ENCODE peak calls at places on chromosomes 12 and 14, in seven cellular contexts. C is IMR-90; N is heart left ventricle; Z is CD8-positive, alpha-beta memory T cell; J is tibial artery; Q is psoas muscle; K is effector memory CD4-positive, alpha-beta T cell. G is an unnamed sample.

GRCh38 chr12:6866920-6867406 is 368 bp upstream of the TPI1 start:
- DNase-seq in K (no peak), Q (no peak), Z (no peak), C (no peak), J (peak; percentile 85), N (peak; percentile 63), G (peak; percentile 3)

GRCh38 chr12:12723681-12724420 is 6.7 kb downstream of the CDKN1B start:
- DNase-seq in Z (peak; percentile 47), C (peak; percentile 25), Q (peak; percentile 66), K (no peak), J (peak; percentile 75), N (peak; percentile 62), G (no peak)

GRCh38 chr14:70018713-70019201 is 139.5 kb downstream of the SMOC1 start:
- DNase-seq in Q (no peak), N (peak; percentile 41), C (peak; percentile 47), J (peak; percentile 80), K (no peak), Z (no peak), G (no peak)

GRCh38 chr14:50340945-50341344 is 28.8 kb downstream of the DMAC2L start:
- DNase-seq in Q (no peak), C (no peak), N (no peak), Z (no peak), K (no peak), J (no peak), G (no peak)

GRCh38 chr12:53235742-53236442 is 3.9 kb upstream of the RARG start:
- DNase-seq in J (no peak), K (no peak), Q (peak; percentile 17), C (no peak), N (no peak), Z (no peak), G (no peak)

GRCh38 chr12:121227294-121227693 is 17.4 kb downstream of the P2RX4 start:
- DNase-seq in K (no peak), C (no peak), N (no peak), Z (no peak), Q (no peak), J (no peak), G (no peak)

GRCh38 chr12:113932411-113933196 is 33.5 kb downstream of the RBM19 start:
- DNase-seq in Z (no peak), Q (peak; percentile 72), N (peak; percentile 31), C (peak; percentile 2), J (no peak), K (no peak), G (peak; percentile 7)

GRCh38 chr12:64673490-64674169 is 63.3 kb downstream of the RASSF3 start:
- DNase-seq in Q (no peak), Z (no peak), N (no peak), K (no peak), J (no peak), C (peak; percentile 19), G (no peak)

GRCh38 chr14:95056476-95056875 is 100.9 kb downstream of the DICER1 start:
- DNase-seq in N (no peak), K (no peak), C (no peak), Z (no peak), Q (no peak), J (peak; percentile 54), G (no peak)

GRCh38 chr14:64734990-64735389 is 30.8 kb downstream of the PLEKHG3 start:
- DNase-seq in C (no peak), Z (no peak), J (peak; percentile 54), K (no peak), N (no peak), Q (no peak), G (no peak)

GRCh38 chr14:91418387-91419043 is 895 bp upstream of the CCDC88C start:
- DNase-seq in N (peak; percentile 60), Z (peak; percentile 83), Q (peak; percentile 76), J (no peak), C (peak; percentile 17), K (peak; percentile 68), G (peak; percentile 49)

GRCh38 chr14:63852271-63852816 is 460 bp upstream of the SYNE2 start:
- DNase-seq in Q (no peak), J (no peak), Z (no peak), K (no peak), C (peak; percentile 20), N (no peak), G (no peak)

GRCh38 chr14:103243764-103244737 is 90.0 kb upstream of the EIF5 start:
- DNase-seq in Z (no peak), J (peak; percentile 6), K (no peak), Q (no peak), N (no peak), C (no peak), G (no peak)

GRCh38 chr12:91804533-91804932 is 341.1 kb downstream of the BTG1 start:
- DNase-seq in Q (no peak), N (no peak), K (no peak), C (peak; percentile 18), Z (no peak), J (no peak), G (peak; percentile 8)

GRCh38 chr12:1350934-1351240 is 243.5 kb downstream of the FBXL14 start:
- DNase-seq in Z (no peak), N (no peak), K (no peak), J (no peak), Q (no peak), C (no peak), G (no peak)
- H3K27ac ChIP-seq in Z (no peak overlapping the region), N (no peak overlapping the region), K (no peak overlapping the region), J (no peak overlapping the region), Q (peak overlapping the region; percentile 64), C (peak overlapping the region; percentile 31), G (peak overlapping the region; percentile 66)

GRCh38 chr12:98873823-98874222 is 228.7 kb downstream of the APAF1 start:
- DNase-seq in K (no peak), N (no peak), Z (no peak), Q (no peak), C (no peak), J (no peak), G (no peak)
- H3K27me3 ChIP-seq in K (no peaks in the 10 kb centered on the region), N (no peaks in the 10 kb centered on the region), Z (no peaks in the 10 kb centered on the region), Q (no peaks in the 10 kb centered on the region), C (peaks cover 2% of the 10 kb centered on the region), J (no peaks in the 10 kb centered on the region), G (no peaks in the 10 kb centered on the region)

GRCh38 chr12:27052742-27053141 is 29.6 kb downstream of the C12orf71 start:
- DNase-seq in Z (no peak), C (no peak), Q (no peak), J (no peak), N (no peak), K (no peak), G (no peak)

GRCh38 chr12:27048822-27049752 is 26.7 kb downstream of the MED21 start:
- DNase-seq in Z (no peak), Q (no peak), J (no peak), N (no peak), K (no peak), C (peak; percentile 91), G (peak; percentile 72)

GRCh38 chr12:27055966-27056365 is 26.4 kb downstream of the C12orf71 start:
- DNase-seq in Z (no peak), Q (no peak), K (no peak), J (no peak), N (no peak), C (no peak), G (no peak)

GRCh38 chr12:27057543-27057942 is 24.8 kb downstream of the C12orf71 start:
- DNase-seq in Z (no peak), Q (no peak), C (no peak), J (no peak), N (no peak), K (no peak), G (no peak)

GRCh38 chr12:27052176-27052575 is 29.8 kb downstream of the MED21 start:
- DNase-seq in N (no peak), K (no peak), Z (no peak), J (no peak), C (no peak), Q (no peak), G (no peak)
- H3K27ac ChIP-seq in N (no peak overlapping the region), K (no peak overlapping the region), Z (no peak overlapping the region), J (no peak overlapping the region), C (no peak overlapping the region), Q (no peak overlapping the region), G (no peak overlapping the region)

DNA sequence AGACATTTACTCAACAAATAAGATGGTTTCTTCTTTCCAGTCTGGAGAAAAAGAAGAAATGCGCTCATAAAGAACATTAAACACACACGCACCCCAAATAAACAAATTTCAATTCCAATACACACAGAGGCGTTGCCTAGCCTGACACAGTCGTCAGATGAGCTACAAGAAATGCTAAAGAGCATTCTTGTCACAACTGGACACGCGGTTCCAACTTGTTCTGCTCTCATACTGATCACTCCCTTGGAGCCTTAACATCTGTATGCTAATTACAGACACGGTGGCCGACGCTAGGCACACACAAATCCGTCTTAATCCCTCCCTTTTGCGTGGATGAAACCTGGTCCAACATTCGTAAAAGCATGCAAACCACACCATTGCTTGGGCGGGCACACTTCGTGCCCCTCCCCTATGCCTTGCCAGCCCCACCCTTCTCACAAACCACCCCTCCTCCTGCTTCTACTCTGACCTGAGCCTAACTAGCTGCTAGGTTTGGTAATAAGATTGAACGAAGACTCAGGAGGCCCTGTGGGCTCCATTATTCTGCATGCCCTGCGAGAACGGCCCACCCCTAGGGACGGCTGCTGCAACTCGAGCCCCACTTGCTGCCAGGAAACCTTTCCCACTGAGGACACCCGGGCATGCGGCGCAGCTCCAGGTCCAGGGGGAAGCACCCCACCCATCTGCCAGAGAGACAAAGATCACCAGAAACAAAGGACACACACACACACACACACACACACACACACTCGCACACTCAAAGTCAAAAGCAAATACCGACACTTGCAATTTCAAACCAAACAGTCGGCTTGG is 1.2 kb downstream of the KCNK10 start:
- DNase-seq in C (no peak), Q (no peak), Z (no peak), N (no peak), J (no peak), K (no peak), G (no peak)
- H3K27me3 ChIP-seq in C (peaks cover 55% of the 10 kb centered on the region), Q (peaks cover 23% of the 10 kb centered on the region), Z (peaks cover 6% of the 10 kb centered on the region), N (peaks cover 77% of the 10 kb centered on the region), J (peaks cover 56% of the 10 kb centered on the region), K (peaks cover 14% of the 10 kb centered on the region), G (peaks cover 48% of the 10 kb centered on the region)

G was measured in brain microvascular endothelial cell.